ENCODE peak calls at places on chromosomes 3 and 15, in seven cellular contexts. I is H1, V is mesenchymal stem cell, N is neuronal stem cell, F is IMR-90, K is mesendoderm, D is trophoblast cell. U is an unnamed sample.

GRCh38 chr15:58221591-58222241 is 83.5 kb downstream of the AQP9 start:
- DNase-seq in F (peak), K (peak), V (peak), I (no peak), N (no peak), D (no peak), U (peak)

GRCh38 chr15:69478259-69478687 is 25.7 kb downstream of the RPLP1 start:
- DNase-seq in F (peak), I (peak), K (peak), D (peak), N (peak), V (peak), U (peak)

GRCh38 chr15:60764408-60764963 is 285.5 kb upstream of the ICE2 start:
- DNase-seq in F (no peak), V (no peak), K (no peak), D (no peak), N (no peak), I (no peak), U (no peak)

GRCh38 chr3:8603115-8603710 is 41.4 kb downstream of the SSUH2 start:
- DNase-seq in F (no peak), D (no peak), I (no peak), N (no peak), V (no peak), K (no peak), U (no peak)

GRCh38 chr3:22988566-22988965 is 214.6 kb upstream of the UBE2E2 start:
- DNase-seq in F (no peak), N (no peak), I (no peak), V (no peak), D (no peak), K (no peak), U (no peak)

GRCh38 chr15:54941417-54941816 is 255.3 kb downstream of the RSL24D1 start:
- DNase-seq in K (no peak), I (no peak), F (no peak), D (no peak), N (no peak), V (no peak), U (no peak)

GRCh38 chr3:63352008-63352279 is 73.8 kb downstream of the SYNPR start:
- DNase-seq in V (no peak), F (no peak), I (no peak), K (no peak), D (no peak), N (no peak), U (no peak)

GRCh38 chr15:78065284-78065872 is 12.1 kb downstream of the TBC1D2B start:
- DNase-seq in F (peak), K (peak), V (peak), D (peak), I (no peak), N (no peak), U (no peak)

GRCh38 chr15:39641187-39641889 is 60.5 kb downstream of the THBS1 start:
- DNase-seq in I (no peak), D (no peak), F (peak), K (no peak), N (no peak), V (peak), U (no peak)

GRCh38 chr15:61888074-61888780 is 172.0 kb downstream of the VPS13C start:
- DNase-seq in N (no peak), D (no peak), I (no peak), F (peak), V (no peak), K (no peak), U (no peak)

GRCh38 chr3:65785065-65785645 is 253.6 kb downstream of the MAGI1 start:
- DNase-seq in F (peak), V (peak), K (peak), I (no peak), D (no peak), N (peak), U (no peak)

GRCh38 chr3:101634591-101635196 is 42.2 kb downstream of the ZBTB11 start:
- DNase-seq in F (no peak), K (no peak), D (no peak), N (no peak), V (no peak), I (no peak), U (no peak)

GRCh38 chr3:169604568-169604967 is 58.9 kb downstream of the MECOM start:
- DNase-seq in F (no peak), N (no peak), V (no peak), I (no peak), K (peak), D (no peak), U (peak)

DNA sequence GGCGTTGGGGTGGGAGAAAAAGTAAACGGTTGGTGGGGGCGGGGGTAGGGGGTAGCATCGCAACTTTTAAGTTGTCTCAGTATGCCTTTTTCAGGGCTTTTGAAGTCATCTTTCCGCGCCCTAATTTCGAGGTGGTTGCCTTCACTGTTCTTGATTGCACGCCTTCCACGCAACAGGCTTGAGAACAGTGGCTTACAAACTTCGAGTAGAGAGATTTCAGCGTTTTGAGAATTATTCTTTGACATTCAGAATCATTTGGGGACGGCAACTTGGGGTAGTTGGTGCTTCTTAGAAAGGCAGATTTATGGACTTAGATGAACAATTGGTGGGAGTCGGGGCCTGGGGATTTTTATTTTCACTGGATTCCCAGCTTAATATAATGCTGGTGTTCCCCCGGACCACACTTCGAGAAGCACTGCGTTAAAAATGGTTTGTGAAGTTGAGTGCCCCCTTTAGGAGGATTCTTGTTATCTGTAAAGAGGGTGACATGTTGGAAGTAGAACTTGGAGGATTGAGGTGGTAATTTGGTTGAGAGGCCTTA is 880 bp downstream of the PPP4R2 start:
- DNase-seq in V (peak), K (peak), F (peak), D (peak), I (no peak), N (peak), U (no peak)
- H2AK5ac ChIP-seq in V (no peak), K (peak), F (peak), D (no peak), I (peak), N (peak), U (peak)

DNA sequence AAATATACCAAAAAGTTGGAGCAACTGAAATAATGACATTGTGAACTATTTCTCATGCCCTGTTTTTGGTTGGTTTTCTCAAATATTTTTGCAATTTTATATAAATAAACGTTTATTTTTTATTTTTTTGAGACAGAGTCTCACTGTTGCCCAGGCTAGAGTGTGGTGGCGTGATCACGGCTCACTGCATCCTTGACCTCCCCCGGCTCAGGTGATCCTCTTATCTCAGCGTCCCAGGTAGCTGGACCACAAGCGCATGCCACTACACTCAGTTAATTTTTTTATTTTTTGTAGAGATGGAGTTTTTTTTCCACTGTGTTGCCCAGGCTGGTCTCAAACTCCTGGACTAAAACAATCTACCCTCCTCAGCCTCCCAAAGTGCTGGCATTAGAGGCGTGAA is 45.6 kb downstream of the YEATS2 start:
- DNase-seq in V (no peak), D (no peak), F (no peak), K (no peak), I (no peak), N (no peak), U (no peak)
- H2AK5ac ChIP-seq in V (no peak), D (no peak), F (no peak), K (no peak), I (no peak), N (no peak), U (no peak)

GRCh38 chr3:27090265-27091041 is 278.7 kb downstream of the NEK10 start:
- DNase-seq in K (no peak), F (peak), I (no peak), N (no peak), V (peak), D (no peak), U (no peak)
- H2AK5ac ChIP-seq in K (no peak), F (no peak), I (no peak), N (no peak), V (no peak), D (no peak), U (no peak)

GRCh38 chr3:44950273-44950672 is 25.7 kb downstream of the ZDHHC3 start:
- DNase-seq in N (no peak), F (no peak), K (no peak), D (no peak), I (peak), V (no peak), U (peak)
- H2AK5ac ChIP-seq in N (no peak), F (no peak), K (no peak), D (no peak), I (no peak), V (no peak), U (no peak)

GRCh38 chr3:193378706-193379105 is at the start of gene ATP13A5:
- DNase-seq in V (no peak), I (no peak), D (no peak), K (no peak), F (no peak), N (no peak), U (no peak)

GRCh38 chr3:193375614-193376013 is 2.9 kb downstream of the ATP13A5 start:
- DNase-seq in V (no peak), I (no peak), N (no peak), K (no peak), D (no peak), F (no peak), U (no peak)

GRCh38 chr3:193372783-193373182 is 5.8 kb downstream of the ATP13A5 start:
- DNase-seq in K (no peak), N (no peak), F (no peak), V (no peak), I (no peak), D (no peak), U (no peak)

GRCh38 chr3:193377591-193377990 is 962 bp downstream of the ATP13A5 start:
- DNase-seq in F (no peak), K (no peak), I (no peak), N (no peak), V (no peak), D (no peak), U (no peak)
- H2AK5ac ChIP-seq in F (no peak), K (no peak), I (no peak), N (no peak), V (no peak), D (no peak), U (no peak)

GRCh38 chr15:36594556-36595090 is 15.2 kb downstream of the CDIN1 start:
- DNase-seq in K (no peak), D (no peak), V (no peak), N (no peak), I (no peak), F (no peak), U (no peak)
- H2AK5ac ChIP-seq in K (no peak), D (no peak), V (no peak), N (no peak), I (no peak), F (no peak), U (no peak)

DNA sequence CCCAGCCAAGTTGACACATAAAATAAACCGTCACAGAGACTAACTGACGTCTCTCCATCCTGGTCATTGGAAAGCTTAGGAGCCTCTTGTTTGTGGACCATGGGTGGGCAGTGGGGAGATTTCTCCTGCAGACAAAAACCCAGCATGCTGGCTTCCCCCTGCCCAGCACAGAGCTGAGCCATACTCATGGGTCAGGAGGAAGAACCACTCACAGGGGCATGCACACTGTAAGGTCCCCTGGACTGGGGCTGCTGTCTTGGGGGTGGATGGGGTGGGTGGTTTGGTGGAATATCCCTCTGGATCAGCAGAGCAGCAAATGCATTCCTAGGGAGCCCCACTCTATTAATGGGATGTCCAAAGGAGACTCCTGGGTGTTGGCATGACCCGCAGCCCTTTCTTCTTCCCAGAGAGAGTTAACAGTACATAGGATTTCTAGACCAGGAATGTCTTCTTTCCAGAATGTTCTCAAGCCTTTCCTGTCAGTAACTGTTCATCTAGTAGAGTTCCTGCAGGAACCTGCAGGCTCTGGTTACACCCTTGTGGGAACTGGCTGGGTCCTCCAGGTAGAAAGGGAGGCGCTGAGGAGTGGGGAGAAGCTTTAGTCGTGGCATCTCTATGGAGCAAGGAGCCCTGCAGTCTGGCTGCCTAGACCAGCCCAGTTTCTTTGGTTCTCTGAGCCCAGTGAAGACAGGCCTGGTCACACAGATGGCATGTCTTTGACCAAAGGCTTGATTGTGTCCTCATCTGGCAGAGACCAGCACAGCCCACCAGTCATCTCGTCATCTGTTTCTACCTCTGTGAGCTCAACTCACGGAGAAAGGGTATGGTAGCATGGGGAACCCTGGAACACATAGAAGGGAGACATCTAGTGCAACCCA is 73.4 kb upstream of the PRR23C start:
- DNase-seq in F (no peak), K (no peak), I (no peak), N (no peak), D (no peak), V (no peak), U (no peak)
- H2AK5ac ChIP-seq in F (peak), K (no peak), I (no peak), N (no peak), D (no peak), V (no peak), U (no peak)